ENCODE peak calls at places on chromosomes 6 and 20, in six cellular contexts. Y is pancreas; J is CD4-positive, alpha-beta memory T cell; E is adrenal gland; D is SK-N-SH; G is psoas muscle. S is an unnamed sample.

GRCh38 chr6:38078671-38079070 is 259.1 kb downstream of the ZFAND3 start:
- DNase-seq in E (no peak), J (no peak), G (no peak), Y (no peak), D (no peak), S (no peak)

GRCh38 chr6:39228992-39229767 is at the start of gene KCNK5:
- DNase-seq in E (peak; percentile 81), Y (peak; percentile 94), G (peak; percentile 80), D (peak; percentile 96), J (peak; percentile 66), S (peak; percentile 28)

GRCh38 chr20:11267762-11268335 is 594.0 kb upstream of the JAG1 start:
- DNase-seq in G (no peak), E (no peak), Y (no peak), J (no peak), D (no peak), S (no peak)

GRCh38 chr6:133553652-133554051 is 312.5 kb downstream of the EYA4 start:
- DNase-seq in J (no peak), E (peak; percentile 26), D (peak; percentile 32), G (no peak), Y (no peak), S (no peak)

GRCh38 chr20:58268936-58269619 is 40.4 kb upstream of the RAB22A start:
- DNase-seq in Y (no peak), D (no peak), E (no peak), G (no peak), J (no peak), S (no peak)

GRCh38 chr20:59709636-59710035 is 105.3 kb downstream of the PHACTR3 start:
- DNase-seq in E (no peak), J (no peak), Y (no peak), G (no peak), D (no peak), S (no peak)

GRCh38 chr6:27617700-27618689 is 145.1 kb upstream of the ZNF184 start:
- DNase-seq in J (no peak), E (no peak), D (no peak), G (no peak), Y (no peak), S (no peak)

GRCh38 chr6:25918083-25918683 is 12.3 kb downstream of the SLC17A2 start:
- DNase-seq in J (no peak), Y (no peak), G (no peak), D (no peak), E (no peak), S (no peak)

GRCh38 chr6:1242021-1242420 is 69.9 kb upstream of the FOXQ1 start:
- DNase-seq in E (no peak), J (no peak), D (no peak), Y (no peak), G (no peak), S (no peak)

GRCh38 chr20:6583134-6583738 is 184.2 kb upstream of the BMP2 start:
- DNase-seq in J (no peak), G (peak; percentile 48), D (peak; percentile 26), Y (peak; percentile 32), E (peak; percentile 41), S (no peak)

GRCh38 chr20:23021941-23022340 is 13.2 kb upstream of the SSTR4 start:
- DNase-seq in D (no peak), Y (no peak), G (no peak), E (no peak), J (no peak), S (no peak)

GRCh38 chr6:14441371-14441781 is 323.8 kb downstream of the CD83 start:
- DNase-seq in Y (no peak), G (no peak), D (no peak), J (no peak), E (no peak), S (no peak)

GRCh38 chr6:118387921-118388701 is 160.0 kb upstream of the PLN start:
- DNase-seq in G (no peak), Y (no peak), D (no peak), J (no peak), E (peak; percentile 30), S (no peak)

GRCh38 chr6:166258854-166259276 is 49.3 kb downstream of the PRR18 start:
- DNase-seq in G (peak; percentile 65), J (peak; percentile 68), D (no peak), Y (no peak), E (no peak), S (peak; percentile 43)
- H3K27ac ChIP-seq in G (no peak overlapping the region), J (no peak overlapping the region), D (no peak overlapping the region), Y (no peak overlapping the region), E (no peak overlapping the region), S (peak overlapping the region; percentile 62)

GRCh38 chr6:43989556-43990248 is 137.6 kb downstream of the MRPL14 start:
- DNase-seq in G (peak; percentile 88), D (peak; percentile 74), Y (no peak), E (no peak), J (no peak), S (no peak)

GRCh38 chr6:43992783-43993505 is 134.3 kb downstream of the MRPL14 start:
- DNase-seq in D (no peak), G (peak; percentile 93), J (no peak), Y (peak; percentile 90), E (peak; percentile 46), S (no peak)

GRCh38 chr6:43990275-43990626 is 137.0 kb downstream of the MRPL14 start:
- DNase-seq in E (no peak), Y (no peak), J (no peak), G (peak; percentile 86), D (no peak), S (no peak)

GRCh38 chr6:43992126-43992663 is 135.1 kb downstream of the MRPL14 start:
- DNase-seq in Y (no peak), D (no peak), G (no peak), E (no peak), J (no peak), S (no peak)

GRCh38 chr6:43990627-43991619 is 136.3 kb downstream of the MRPL14 start:
- DNase-seq in E (no peak), G (no peak), Y (no peak), J (no peak), D (peak; percentile 83), S (no peak)
- H3K27ac ChIP-seq in E (no peak overlapping the region), G (peak overlapping the region; percentile 94), Y (no peak overlapping the region), J (no peak overlapping the region), D (peak overlapping the region; percentile 98), S (no peak overlapping the region)

GRCh38 chr6:42958125-42958524 is 2.4 kb upstream of the GNMT start:
- DNase-seq in D (no peak), Y (no peak), E (no peak), J (no peak), G (no peak), S (no peak)
- H3K27ac ChIP-seq in D (no peak overlapping the region), Y (no peak overlapping the region), E (no peak overlapping the region), J (no peak overlapping the region), G (no peak overlapping the region), S (no peak overlapping the region)

GRCh38 chr6:56595490-56596122 is 47.1 kb downstream of the DST start:
- DNase-seq in D (peak; percentile 10), E (peak; percentile 38), J (no peak), G (no peak), Y (no peak), S (no peak)

GRCh38 chr6:56594699-56595098 is 48.0 kb downstream of the DST start:
- DNase-seq in E (no peak), D (no peak), J (no peak), Y (no peak), G (no peak), S (no peak)

DNA sequence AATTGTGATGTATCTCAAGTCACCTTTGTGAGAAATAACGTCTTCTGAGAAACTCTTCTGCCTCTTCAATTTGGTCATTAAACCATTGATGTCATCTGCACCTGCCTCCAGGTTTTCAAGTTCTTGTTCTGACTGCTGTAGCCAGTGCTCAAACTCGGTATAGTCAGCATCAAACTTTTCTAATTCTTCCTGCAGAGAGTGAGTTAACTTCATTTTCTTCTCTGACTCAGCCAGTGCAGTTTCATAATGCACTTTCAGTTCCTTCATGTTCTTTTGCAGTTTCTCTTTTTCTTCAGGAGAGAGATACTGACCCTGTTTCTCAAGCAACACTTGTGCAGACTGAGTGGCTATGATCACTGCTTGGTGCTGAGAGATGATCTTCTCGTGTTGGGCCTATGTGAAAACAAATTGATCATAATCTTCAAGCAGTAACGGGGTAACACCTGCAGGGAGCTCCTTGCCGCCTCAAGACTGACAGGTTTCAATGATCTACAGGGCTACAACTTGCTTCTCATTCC is 48.8 kb downstream of the DST start:
- DNase-seq in Y (no peak), D (no peak), E (no peak), J (no peak), G (no peak), S (no peak)
- H3K27ac ChIP-seq in Y (no peak overlapping the region), D (no peak overlapping the region), E (no peak overlapping the region), J (no peak overlapping the region), G (no peak overlapping the region), S (no peak overlapping the region)

DNA sequence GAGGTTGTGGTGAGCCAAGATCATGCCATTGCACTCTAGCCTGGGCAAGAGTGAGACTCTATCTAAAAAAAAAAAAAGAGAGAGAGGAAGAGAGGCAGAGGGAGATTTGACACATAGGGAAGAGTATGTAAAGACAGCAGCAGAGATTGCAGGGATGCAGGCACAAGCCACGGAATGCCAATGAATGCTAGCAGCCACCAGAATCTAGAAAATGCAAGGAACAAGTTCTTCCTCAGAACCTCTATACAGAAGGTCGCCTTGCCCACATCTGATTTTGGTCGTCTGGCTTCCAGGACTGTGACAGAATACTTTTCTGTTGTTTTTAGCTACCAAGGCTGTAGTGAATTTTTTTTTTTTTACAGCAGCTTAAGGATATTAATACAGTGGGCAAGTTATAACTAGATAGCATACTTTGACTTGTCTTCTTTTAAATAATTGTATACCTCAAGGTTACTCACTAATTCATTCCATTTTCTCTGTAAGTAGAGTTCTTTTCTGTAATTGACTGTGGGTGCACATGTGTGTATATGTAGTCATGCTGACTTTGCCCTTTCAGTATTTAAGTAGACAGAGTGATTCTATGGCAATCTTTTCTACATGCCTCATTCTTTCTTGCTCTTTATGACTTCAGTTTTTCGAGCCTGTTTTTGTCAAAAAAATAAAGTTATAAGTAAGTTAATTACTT is 402.2 kb downstream of the GJA1 start:
- DNase-seq in Y (no peak), G (no peak), E (no peak), D (no peak), J (no peak), S (no peak)
- H3K27ac ChIP-seq in Y (no peak overlapping the region), G (no peak overlapping the region), E (no peak overlapping the region), D (no peak overlapping the region), J (no peak overlapping the region), S (no peak overlapping the region)

GRCh38 chr20:20812141-20812540 is 99.7 kb upstream of the RALGAPA2 start:
- DNase-seq in J (no peak), D (no peak), E (no peak), Y (no peak), G (no peak), S (no peak)
- H3K27ac ChIP-seq in J (no peak overlapping the region), D (no peak overlapping the region), E (no peak overlapping the region), Y (no peak overlapping the region), G (no peak overlapping the region), S (no peak overlapping the region)

GRCh38 chr20:25042531-25043498 is 15.1 kb downstream of the ACSS1 start:
- DNase-seq in Y (peak; percentile 52), G (peak; percentile 77), E (peak; percentile 54), D (peak; percentile 43), J (peak; percentile 70), S (no peak)
- H3K27ac ChIP-seq in Y (peak overlapping the region; percentile 35), G (peak overlapping the region; percentile 89), E (no peak overlapping the region), D (no peak overlapping the region), J (peak overlapping the region; percentile 51), S (peak overlapping the region; percentile 64)

GRCh38 chr6:7910654-7911344 is at the start of gene TXNDC5:
- DNase-seq in E (peak; percentile 86), G (peak; percentile 88), D (peak; percentile 97), J (peak; percentile 58), Y (peak; percentile 90), S (peak; percentile 38)
- H3K27ac ChIP-seq in E (peak within 1 kb of the TSS; percentile 21), G (peak within 1 kb of the TSS; percentile 74), D (peak within 1 kb of the TSS; percentile 65), J (peak within 1 kb of the TSS; percentile 39), Y (peak within 1 kb of the TSS; percentile 59), S (peak within 1 kb of the TSS; percentile 35)